ENCODE peak calls at places on chromosomes 7 and 10, in four cellular contexts. A is GM12878, X is H1, I is NT2/D1. S is an unnamed sample.

GRCh38 chr7:84446991-84447480 is 252.4 kb upstream of the SEMA3A start:
- DNase-seq in X (no peak), I (no peak), A (no peak), S (no peak)

GRCh38 chr10:6491841-6492609 is 88.1 kb downstream of the PRKCQ start:
- DNase-seq in I (no peak), A (no peak), X (no peak), S (no peak)

GRCh38 chr10:17227367-17228080 is 517 bp upstream of the VIM start:
- DNase-seq in I (no peak), A (peak), X (no peak), S (no peak)

GRCh38 chr7:111753968-111754367 is 191.7 kb upstream of the IMMP2L start:
- DNase-seq in X (no peak), I (no peak), A (no peak), S (no peak)

GRCh38 chr10:86793696-86794095 is 37.3 kb downstream of the BMPR1A start:
- DNase-seq in I (no peak), X (no peak), A (no peak), S (no peak)

GRCh38 chr7:29538322-29538874 is 25.2 kb upstream of the PRR15 start:
- DNase-seq in X (no peak), A (no peak), I (no peak), S (no peak)

GRCh38 chr7:132433286-132433685 is 143.0 kb downstream of the PLXNA4 start:
- DNase-seq in X (no peak), A (no peak), I (no peak), S (no peak)

GRCh38 chr7:133645870-133646492 is 393.1 kb downstream of the EXOC4 start:
- DNase-seq in A (no peak), X (no peak), I (no peak), S (no peak)

GRCh38 chr10:21452203-21452602 is 73.3 kb downstream of the SKIDA1 start:
- DNase-seq in X (no peak), I (no peak), A (no peak), S (no peak)

GRCh38 chr7:135260930-135261721 is 27.5 kb downstream of the STRA8 start:
- DNase-seq in A (no peak), I (no peak), X (no peak), S (no peak)

GRCh38 chr10:89086801-89087513 is 96.4 kb downstream of the FAS start:
- DNase-seq in I (peak), A (no peak), X (peak), S (no peak)

GRCh38 chr7:84251183-84251845 is 56.7 kb upstream of the SEMA3A start:
- DNase-seq in A (no peak), I (no peak), X (no peak), S (no peak)

GRCh38 chr7:94188350-94188749 is 184.2 kb upstream of the BET1 start:
- DNase-seq in I (no peak), A (no peak), X (no peak), S (no peak)

GRCh38 chr7:24825315-24825917 is 68.2 kb upstream of the GSDME start:
- DNase-seq in A (no peak), X (no peak), I (no peak), S (no peak)

GRCh38 chr10:93494494-93494893 is 1.9 kb upstream of the CEP55 start:
- DNase-seq in I (no peak), A (no peak), X (no peak), S (no peak)

GRCh38 chr10:110141185-110141584 is 66.2 kb upstream of the MXI1 start:
- DNase-seq in X (no peak), A (no peak), I (no peak), S (no peak)

GRCh38 chr10:84588971-84589370 is 260.6 kb downstream of the CCSER2 start:
- DNase-seq in A (no peak), X (no peak), I (no peak), S (no peak)

DNA sequence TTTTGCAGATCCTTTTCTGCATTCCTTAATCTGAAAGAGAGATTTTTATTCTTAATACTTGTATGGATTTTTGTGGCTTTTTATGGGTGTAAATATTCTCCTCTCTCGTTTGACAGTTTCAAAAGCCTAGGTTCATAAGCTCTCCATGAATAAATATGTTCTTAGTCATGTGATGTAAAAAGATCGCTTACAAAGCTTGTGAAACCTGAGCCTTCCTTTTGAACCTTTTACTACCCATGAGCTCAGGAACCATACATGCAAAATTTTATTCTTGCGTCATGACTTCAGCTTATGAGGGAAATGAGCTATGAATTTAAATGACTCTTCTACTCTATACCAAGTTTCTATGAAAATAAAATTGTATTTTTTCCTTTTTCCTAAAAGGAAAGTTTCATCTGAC is 98.7 kb downstream of the POLL start:
- DNase-seq in I (no peak), A (no peak), X (no peak), S (peak)
- TF ChIP-seq SUZ12 in I (no peak), A (no peak), X (no peak), S (no peak)

DNA sequence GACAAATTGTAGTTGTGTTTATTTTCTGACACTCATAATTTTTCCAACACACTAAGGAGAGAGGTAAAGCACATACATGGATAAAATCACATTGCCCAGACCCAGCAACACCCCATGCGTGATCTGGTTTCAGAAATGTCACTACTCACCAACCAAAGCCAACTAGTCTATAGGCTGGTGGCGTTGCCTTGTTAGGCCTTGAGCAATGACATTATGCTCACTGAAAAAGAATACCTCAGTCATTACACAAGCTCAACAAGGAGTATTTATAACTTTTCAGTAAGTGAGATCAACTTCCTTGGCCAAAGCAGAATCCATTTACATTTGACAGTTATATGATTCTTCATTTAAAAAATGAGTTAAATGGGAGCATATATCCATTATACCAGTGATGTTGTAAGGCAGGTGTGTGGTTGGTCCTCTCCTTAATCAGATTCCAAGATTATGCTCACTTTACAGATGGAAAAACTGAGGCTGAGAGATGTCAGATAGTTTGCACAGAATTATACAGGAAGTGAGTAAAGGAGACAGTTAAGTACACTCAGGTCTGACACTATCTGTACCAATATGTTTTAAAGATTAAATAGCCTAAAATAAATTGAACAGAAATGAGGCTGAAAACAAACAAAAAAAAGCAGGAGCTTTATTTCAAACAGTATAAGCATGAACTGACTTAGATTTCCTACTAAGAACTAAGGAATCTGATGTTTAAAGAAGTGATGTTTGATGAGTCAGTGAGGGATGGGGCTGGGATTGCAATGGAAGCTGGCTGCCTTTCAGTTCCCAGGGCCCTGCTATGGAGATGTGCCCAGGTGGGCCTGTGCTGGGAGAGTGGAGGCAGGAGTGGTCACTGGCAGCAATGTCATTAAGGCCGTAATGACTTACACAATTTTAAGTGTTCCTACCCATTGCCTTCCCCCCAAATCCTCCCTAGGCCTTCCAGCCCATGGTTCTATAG is 118.3 kb downstream of the RAPGEF5 start:
- DNase-seq in A (no peak), I (no peak), X (no peak), S (no peak)
- TF ChIP-seq SUZ12 in A (no peak), I (no peak), X (no peak), S (no peak)

DNA sequence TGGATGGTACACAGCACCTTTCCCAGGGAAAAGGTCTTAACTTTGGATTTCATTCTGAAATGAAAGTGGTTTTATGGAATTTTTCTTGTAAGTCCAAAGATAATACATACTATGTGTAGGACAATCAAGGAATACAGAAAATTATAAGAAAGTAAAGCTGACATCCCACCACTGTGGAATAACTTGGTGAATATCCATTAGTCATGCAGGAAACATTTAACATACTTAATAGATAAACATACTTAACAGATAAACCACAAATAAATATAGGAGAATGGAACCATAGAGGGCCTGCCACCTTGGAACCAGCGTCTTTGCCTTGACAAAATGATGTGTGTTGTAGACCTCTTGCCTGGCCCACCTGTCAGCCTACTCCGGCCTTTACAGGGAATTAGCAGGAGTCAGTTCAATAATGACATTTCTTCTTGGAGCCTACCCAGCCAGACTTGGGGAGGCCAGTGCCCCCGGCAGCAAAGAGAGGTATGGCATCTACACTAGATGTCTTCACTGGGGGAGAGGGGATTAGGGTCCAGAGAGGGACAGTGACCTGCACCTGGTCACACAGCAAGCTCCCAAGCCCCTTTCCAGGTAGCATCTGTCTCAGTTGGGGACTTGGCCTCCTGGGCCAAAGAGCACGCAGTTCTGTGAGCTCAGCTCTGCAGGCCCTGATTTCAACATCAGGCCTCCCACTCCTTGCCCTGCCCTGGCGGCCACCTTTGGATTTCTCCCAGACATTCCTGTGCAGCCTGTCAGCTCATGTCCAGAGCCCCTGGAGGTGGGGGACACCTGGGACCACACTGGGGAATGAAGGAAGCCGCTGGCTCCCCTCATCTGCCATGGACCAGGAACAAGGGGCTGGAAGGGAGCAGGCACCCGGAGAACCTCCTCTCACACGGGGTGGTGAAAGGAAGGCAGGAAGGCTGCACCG is 112.6 kb upstream of the PPIF start:
- DNase-seq in A (no peak), X (no peak), I (no peak), S (no peak)
- TF ChIP-seq SUZ12 in A (no peak), X (no peak), I (no peak), S (no peak)

DNA sequence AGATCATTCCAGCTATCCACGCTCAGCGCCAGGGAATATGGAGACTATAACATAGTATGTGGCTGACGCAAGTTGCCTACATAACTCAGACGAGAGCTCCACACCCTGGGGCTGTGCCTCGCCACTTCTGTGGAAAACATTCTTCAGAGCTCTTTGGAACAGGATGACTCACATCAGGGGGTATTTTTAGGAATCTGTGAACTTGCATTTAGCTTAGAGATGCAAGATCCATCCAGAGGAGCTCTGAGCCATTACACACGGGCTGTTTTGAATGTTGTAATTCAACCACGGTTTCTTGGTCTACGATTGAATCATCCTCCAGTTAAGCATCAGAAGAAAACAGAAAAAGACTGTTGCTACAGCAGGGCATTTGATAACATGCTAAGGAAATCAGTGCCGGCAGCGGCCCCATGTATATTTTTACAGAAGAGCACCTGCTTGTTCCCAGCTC is 481.4 kb upstream of the AKR1E2 start:
- DNase-seq in X (peak), I (peak), A (no peak), S (no peak)
- TF ChIP-seq SUZ12 in X (no peak), I (no peak), A (no peak), S (no peak)

DNA sequence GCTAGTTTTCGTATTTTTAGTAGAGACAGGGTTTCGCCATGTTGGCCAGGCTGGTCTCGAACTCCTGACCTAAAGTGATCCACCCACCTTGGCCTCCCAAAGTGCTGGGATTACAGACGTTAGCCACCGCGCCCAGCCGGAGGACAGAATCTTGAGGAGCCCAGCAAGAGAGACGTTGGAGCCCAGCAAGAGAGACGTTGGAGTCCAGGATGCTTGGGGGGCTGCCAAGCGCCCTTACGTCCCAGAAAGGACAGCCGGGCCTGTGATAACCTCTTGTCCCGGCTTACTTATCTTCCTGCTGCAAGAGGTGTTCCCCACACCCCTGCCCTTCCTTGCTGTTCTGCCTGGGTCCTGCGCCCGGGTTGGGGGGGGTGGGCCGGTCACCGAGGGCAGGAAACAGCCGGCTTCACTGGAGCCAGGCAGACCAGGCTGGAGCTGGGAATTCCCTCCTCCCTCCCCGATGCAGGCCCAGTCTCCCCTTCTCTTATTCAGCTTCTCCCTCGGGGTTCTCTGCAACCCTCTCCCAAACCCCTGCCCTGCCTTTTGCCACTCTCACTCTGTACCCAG is 1.9 kb upstream of the EPHB4 start:
- DNase-seq in X (no peak), A (no peak), I (no peak), S (no peak)
- TF ChIP-seq SUZ12 in X (no peak), A (no peak), I (no peak), S (no peak)

DNA sequence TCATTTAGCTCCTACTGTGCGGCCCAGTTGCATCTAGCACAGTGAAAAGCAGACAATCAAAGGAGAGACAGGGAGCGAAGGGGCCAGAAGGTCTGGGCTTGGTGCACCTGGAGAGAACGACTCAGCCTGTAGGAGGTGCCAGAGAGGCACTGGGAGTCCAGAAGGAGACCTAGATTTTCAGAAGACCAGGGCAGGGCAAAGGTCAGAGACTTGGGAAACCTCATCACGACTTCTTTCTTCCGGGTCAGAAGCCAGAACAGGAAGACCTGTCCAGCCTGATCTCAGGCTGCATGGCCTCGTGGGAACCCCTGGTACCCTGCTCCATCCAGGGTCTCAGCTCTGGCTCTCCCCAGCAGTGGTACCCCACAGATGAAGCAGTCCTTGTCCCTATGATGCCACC is 5.2 kb downstream of the AGAP3 start:
- DNase-seq in A (no peak), I (no peak), X (no peak), S (no peak)
- TF ChIP-seq SUZ12 in A (no peak), I (no peak), X (no peak), S (no peak)

GRCh38 chr10:122485670-122486069 is 24.3 kb downstream of the HTRA1 start:
- DNase-seq in X (no peak), I (no peak), A (no peak), S (no peak)
- TF ChIP-seq SUZ12 in X (no peak), I (no peak), A (no peak), S (no peak)

DNA sequence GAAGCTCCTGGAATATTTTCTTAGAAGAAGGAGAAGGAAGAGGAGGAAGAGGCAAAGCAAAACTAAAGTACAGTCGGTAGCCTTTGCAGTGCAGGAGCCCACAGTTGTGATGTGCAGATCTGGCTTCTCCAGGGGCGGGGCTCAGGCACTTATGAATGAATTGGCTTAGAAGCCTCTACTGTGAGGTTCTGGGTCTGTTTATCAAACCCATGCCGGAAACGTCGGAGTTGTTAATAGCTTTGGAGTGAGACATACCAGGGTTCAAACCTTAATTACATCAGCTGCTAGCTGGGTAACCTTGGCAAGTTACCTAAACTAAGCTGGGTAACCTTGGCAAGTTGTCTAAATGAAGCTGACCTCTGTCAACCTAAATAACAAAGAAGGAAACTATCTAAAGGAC is 89.3 kb upstream of the PITRM1 start:
- DNase-seq in X (no peak), A (no peak), I (no peak), S (no peak)
- TF ChIP-seq SUZ12 in X (no peak), A (no peak), I (no peak), S (no peak)

S was measured in HepG2.